ENCODE peak calls at places on chromosome 9, in ten cellular contexts. One of them, this sample, is unnamed.
A peak's percentile ranks its signal among the peaks of the same experiment; 100 is the strongest.

GRCh38 chr9:16344343-16344742 is 526.1 kb downstream of the BNC2 start:
- DNase-seq in uterus: peak; percentile 42
- DNase-seq in fibroblast of mammary gland: peak; percentile 98
- DNase-seq in adrenal gland: peak; percentile 47
- DNase-seq in endothelial cell: no peak
- DNase-seq in dorsolateral prefrontal cortex: no peak
- DNase-seq in heart left ventricle: no peak
- DNase-seq in mesothelial cell of epicardium: no peak
- DNase-seq in AG04450: peak; percentile 33
- DNase-seq in spleen: no peak
- DNase-seq in this sample: no peak

GRCh38 chr9:36854751-36855150 is 179.3 kb downstream of the PAX5 start:
- DNase-seq in uterus: no peak
- DNase-seq in fibroblast of mammary gland: no peak
- DNase-seq in adrenal gland: no peak
- DNase-seq in endothelial cell: no peak
- DNase-seq in dorsolateral prefrontal cortex: no peak
- DNase-seq in heart left ventricle: no peak
- DNase-seq in mesothelial cell of epicardium: no peak
- DNase-seq in AG04450: no peak
- DNase-seq in spleen: no peak
- DNase-seq in this sample: no peak

GRCh38 chr9:80707120-80707519 is 982.2 kb downstream of the TLE1 start:
- DNase-seq in uterus: no peak
- DNase-seq in fibroblast of mammary gland: peak; percentile 76
- DNase-seq in adrenal gland: no peak
- DNase-seq in endothelial cell: no peak
- DNase-seq in dorsolateral prefrontal cortex: no peak
- DNase-seq in heart left ventricle: no peak
- DNase-seq in mesothelial cell of epicardium: no peak
- DNase-seq in AG04450: no peak
- DNase-seq in spleen: no peak
- DNase-seq in this sample: no peak

GRCh38 chr9:110996436-110997224 is 41.6 kb downstream of the LPAR1 start:
- DNase-seq in uterus: peak; percentile 29
- DNase-seq in fibroblast of mammary gland: peak; percentile 89
- DNase-seq in adrenal gland: peak; percentile 30
- DNase-seq in endothelial cell: no peak
- DNase-seq in dorsolateral prefrontal cortex: no peak
- DNase-seq in heart left ventricle: peak; percentile 51
- DNase-seq in mesothelial cell of epicardium: no peak
- DNase-seq in AG04450: peak; percentile 61
- DNase-seq in spleen: no peak
- DNase-seq in this sample: no peak

GRCh38 chr9:123358181-123358894 is 2.3 kb downstream of the CRB2 start:
- DNase-seq in uterus: no peak
- DNase-seq in fibroblast of mammary gland: no peak
- DNase-seq in adrenal gland: no peak
- DNase-seq in endothelial cell: no peak
- DNase-seq in dorsolateral prefrontal cortex: peak; percentile 70
- DNase-seq in heart left ventricle: no peak
- DNase-seq in mesothelial cell of epicardium: no peak
- DNase-seq in AG04450: no peak
- DNase-seq in spleen: no peak
- DNase-seq in this sample: no peak

GRCh38 chr9:76255781-76256455 is 138.3 kb downstream of the RFK start:
- DNase-seq in uterus: peak; percentile 72
- DNase-seq in fibroblast of mammary gland: peak; percentile 96
- DNase-seq in adrenal gland: peak; percentile 68
- DNase-seq in endothelial cell: no peak
- DNase-seq in dorsolateral prefrontal cortex: no peak
- DNase-seq in heart left ventricle: peak; percentile 78
- DNase-seq in mesothelial cell of epicardium: no peak
- DNase-seq in AG04450: peak; percentile 91
- DNase-seq in spleen: no peak
- DNase-seq in this sample: no peak

GRCh38 chr9:89175739-89176360 is 2.8 kb downstream of the SHC3 start:
- DNase-seq in uterus: no peak
- DNase-seq in fibroblast of mammary gland: peak; percentile 59
- DNase-seq in adrenal gland: no peak
- DNase-seq in endothelial cell: no peak
- DNase-seq in dorsolateral prefrontal cortex: no peak
- DNase-seq in heart left ventricle: no peak
- DNase-seq in mesothelial cell of epicardium: no peak
- DNase-seq in AG04450: no peak
- DNase-seq in spleen: no peak
- DNase-seq in this sample: no peak

GRCh38 chr9:132877447-132877817 is 652 bp downstream of the AK8 start:
- DNase-seq in uterus: no peak
- DNase-seq in fibroblast of mammary gland: no peak
- DNase-seq in adrenal gland: no peak
- DNase-seq in endothelial cell: no peak
- DNase-seq in dorsolateral prefrontal cortex: no peak
- DNase-seq in heart left ventricle: no peak
- DNase-seq in mesothelial cell of epicardium: no peak
- DNase-seq in AG04450: no peak
- DNase-seq in spleen: no peak
- DNase-seq in this sample: no peak

GRCh38 chr9:130042931-130043653 is at the start of gene FNBP1:
- DNase-seq in uterus: peak; percentile 83
- DNase-seq in fibroblast of mammary gland: peak; percentile 68
- DNase-seq in adrenal gland: peak; percentile 82
- DNase-seq in endothelial cell: peak; percentile 85
- DNase-seq in dorsolateral prefrontal cortex: peak; percentile 67
- DNase-seq in heart left ventricle: peak; percentile 87
- DNase-seq in mesothelial cell of epicardium: peak; percentile 83
- DNase-seq in AG04450: peak; percentile 30
- DNase-seq in spleen: peak; percentile 95
- DNase-seq in this sample: peak; percentile 92

GRCh38 chr9:130041648-130042405 is 1.2 kb downstream of the FNBP1 start:
- DNase-seq in uterus: peak; percentile 27
- DNase-seq in fibroblast of mammary gland: no peak
- DNase-seq in adrenal gland: peak; percentile 31
- DNase-seq in endothelial cell: peak; percentile 44
- DNase-seq in dorsolateral prefrontal cortex: no peak
- DNase-seq in heart left ventricle: no peak
- DNase-seq in mesothelial cell of epicardium: peak; percentile 64
- DNase-seq in AG04450: no peak
- DNase-seq in spleen: peak; percentile 82
- DNase-seq in this sample: no peak

GRCh38 chr9:130040901-130041647 is 1.9 kb downstream of the FNBP1 start:
- DNase-seq in uterus: no peak
- DNase-seq in fibroblast of mammary gland: no peak
- DNase-seq in adrenal gland: no peak
- DNase-seq in endothelial cell: no peak
- DNase-seq in dorsolateral prefrontal cortex: no peak
- DNase-seq in heart left ventricle: no peak
- DNase-seq in mesothelial cell of epicardium: no peak
- DNase-seq in AG04450: no peak
- DNase-seq in spleen: no peak
- DNase-seq in this sample: no peak

GRCh38 chr9:130042406-130042930 is 521 bp downstream of the FNBP1 start:
- DNase-seq in uterus: peak; percentile 41
- DNase-seq in fibroblast of mammary gland: no peak
- DNase-seq in adrenal gland: peak; percentile 19
- DNase-seq in endothelial cell: peak; percentile 36
- DNase-seq in dorsolateral prefrontal cortex: no peak
- DNase-seq in heart left ventricle: peak; percentile 60
- DNase-seq in mesothelial cell of epicardium: peak; percentile 67
- DNase-seq in AG04450: no peak
- DNase-seq in spleen: peak; percentile 92
- DNase-seq in this sample: no peak

GRCh38 chr9:130039504-130040147 is 3.4 kb downstream of the FNBP1 start:
- DNase-seq in uterus: no peak
- DNase-seq in fibroblast of mammary gland: no peak
- DNase-seq in adrenal gland: no peak
- DNase-seq in endothelial cell: no peak
- DNase-seq in dorsolateral prefrontal cortex: no peak
- DNase-seq in heart left ventricle: no peak
- DNase-seq in mesothelial cell of epicardium: no peak
- DNase-seq in AG04450: no peak
- DNase-seq in spleen: no peak
- DNase-seq in this sample: no peak
- TF ChIP-seq CTCF in uterus: no peak
- TF ChIP-seq CTCF in fibroblast of mammary gland: peak; percentile 11
- TF ChIP-seq CTCF in adrenal gland: no peak
- TF ChIP-seq CTCF in endothelial cell: no peak
- TF ChIP-seq CTCF in dorsolateral prefrontal cortex: no peak
- TF ChIP-seq CTCF in heart left ventricle: no peak
- TF ChIP-seq CTCF in mesothelial cell of epicardium: no peak
- TF ChIP-seq CTCF in AG04450: no peak
- TF ChIP-seq CTCF in spleen: no peak
- TF ChIP-seq CTCF in this sample: no peak

DNA sequence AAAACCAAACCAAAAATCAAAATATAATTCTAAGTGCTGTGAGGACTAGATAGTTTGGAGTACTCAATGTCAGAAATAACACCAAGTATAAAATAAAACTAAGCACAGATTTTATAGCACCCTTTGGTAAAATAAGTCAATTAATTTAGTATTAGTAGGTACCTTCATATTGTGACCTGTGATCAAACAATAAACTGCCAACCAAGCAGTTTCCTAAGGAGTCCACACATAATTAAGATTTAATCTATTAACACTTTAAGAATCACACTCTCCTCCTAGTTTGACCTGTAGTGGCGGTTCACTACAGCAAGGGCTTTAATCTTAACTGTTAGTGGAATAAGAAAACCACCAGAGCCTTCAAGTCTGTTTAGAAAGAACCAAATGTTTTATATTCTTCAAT is 2.8 kb downstream of the HNRNPK start:
- DNase-seq in uterus: no peak
- DNase-seq in fibroblast of mammary gland: no peak
- DNase-seq in adrenal gland: no peak
- DNase-seq in endothelial cell: no peak
- DNase-seq in dorsolateral prefrontal cortex: no peak
- DNase-seq in heart left ventricle: no peak
- DNase-seq in mesothelial cell of epicardium: no peak
- DNase-seq in AG04450: no peak
- DNase-seq in spleen: no peak
- DNase-seq in this sample: no peak
- TF ChIP-seq CTCF in uterus: no peak
- TF ChIP-seq CTCF in fibroblast of mammary gland: no peak
- TF ChIP-seq CTCF in adrenal gland: no peak
- TF ChIP-seq CTCF in endothelial cell: no peak
- TF ChIP-seq CTCF in dorsolateral prefrontal cortex: no peak
- TF ChIP-seq CTCF in heart left ventricle: no peak
- TF ChIP-seq CTCF in mesothelial cell of epicardium: no peak
- TF ChIP-seq CTCF in AG04450: no peak
- TF ChIP-seq CTCF in spleen: no peak
- TF ChIP-seq CTCF in this sample: no peak

GRCh38 chr9:289121-289520 is 74.5 kb downstream of the DOCK8 start:
- DNase-seq in uterus: no peak
- DNase-seq in fibroblast of mammary gland: no peak
- DNase-seq in adrenal gland: no peak
- DNase-seq in endothelial cell: no peak
- DNase-seq in dorsolateral prefrontal cortex: no peak
- DNase-seq in heart left ventricle: no peak
- DNase-seq in mesothelial cell of epicardium: no peak
- DNase-seq in AG04450: no peak
- DNase-seq in spleen: no peak
- DNase-seq in this sample: no peak

GRCh38 chr9:297104-297794 is 82.6 kb downstream of the DOCK8 start:
- DNase-seq in uterus: no peak
- DNase-seq in fibroblast of mammary gland: peak; percentile 14
- DNase-seq in adrenal gland: peak; percentile 62
- DNase-seq in endothelial cell: no peak
- DNase-seq in dorsolateral prefrontal cortex: no peak
- DNase-seq in heart left ventricle: peak; percentile 33
- DNase-seq in mesothelial cell of epicardium: no peak
- DNase-seq in AG04450: no peak
- DNase-seq in spleen: peak; percentile 82
- DNase-seq in this sample: peak; percentile 36

GRCh38 chr9:297795-298119 is 83.1 kb downstream of the DOCK8 start:
- DNase-seq in uterus: no peak
- DNase-seq in fibroblast of mammary gland: no peak
- DNase-seq in adrenal gland: no peak
- DNase-seq in endothelial cell: no peak
- DNase-seq in dorsolateral prefrontal cortex: no peak
- DNase-seq in heart left ventricle: no peak
- DNase-seq in mesothelial cell of epicardium: no peak
- DNase-seq in AG04450: no peak
- DNase-seq in spleen: no peak
- DNase-seq in this sample: no peak

DNA sequence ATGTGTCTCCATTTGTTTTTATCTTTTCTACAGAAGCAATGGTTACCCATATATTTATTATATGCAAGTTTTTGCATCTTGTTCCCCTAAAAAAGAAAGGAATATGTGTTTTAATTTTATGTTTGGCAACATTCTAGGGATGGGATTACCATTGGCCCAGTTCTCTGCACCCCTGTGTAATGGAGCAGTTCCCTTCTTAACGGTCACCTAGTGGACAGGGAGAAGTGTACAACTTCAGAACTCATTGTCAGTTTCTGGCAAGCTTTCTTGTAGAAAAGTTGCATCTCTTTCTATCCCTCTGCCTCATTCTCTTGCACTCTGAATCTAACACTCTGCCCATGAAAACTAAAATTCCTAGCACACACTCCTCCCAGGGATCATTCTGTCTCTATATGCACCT is 78.2 kb downstream of the DOCK8 start:
- DNase-seq in uterus: no peak
- DNase-seq in fibroblast of mammary gland: no peak
- DNase-seq in adrenal gland: no peak
- DNase-seq in endothelial cell: no peak
- DNase-seq in dorsolateral prefrontal cortex: no peak
- DNase-seq in heart left ventricle: no peak
- DNase-seq in mesothelial cell of epicardium: no peak
- DNase-seq in AG04450: no peak
- DNase-seq in spleen: no peak
- DNase-seq in this sample: no peak
- TF ChIP-seq CTCF in uterus: no peak
- TF ChIP-seq CTCF in fibroblast of mammary gland: no peak
- TF ChIP-seq CTCF in adrenal gland: no peak
- TF ChIP-seq CTCF in endothelial cell: no peak
- TF ChIP-seq CTCF in dorsolateral prefrontal cortex: no peak
- TF ChIP-seq CTCF in heart left ventricle: no peak
- TF ChIP-seq CTCF in mesothelial cell of epicardium: no peak
- TF ChIP-seq CTCF in AG04450: no peak
- TF ChIP-seq CTCF in spleen: no peak
- TF ChIP-seq CTCF in this sample: no peak

DNA sequence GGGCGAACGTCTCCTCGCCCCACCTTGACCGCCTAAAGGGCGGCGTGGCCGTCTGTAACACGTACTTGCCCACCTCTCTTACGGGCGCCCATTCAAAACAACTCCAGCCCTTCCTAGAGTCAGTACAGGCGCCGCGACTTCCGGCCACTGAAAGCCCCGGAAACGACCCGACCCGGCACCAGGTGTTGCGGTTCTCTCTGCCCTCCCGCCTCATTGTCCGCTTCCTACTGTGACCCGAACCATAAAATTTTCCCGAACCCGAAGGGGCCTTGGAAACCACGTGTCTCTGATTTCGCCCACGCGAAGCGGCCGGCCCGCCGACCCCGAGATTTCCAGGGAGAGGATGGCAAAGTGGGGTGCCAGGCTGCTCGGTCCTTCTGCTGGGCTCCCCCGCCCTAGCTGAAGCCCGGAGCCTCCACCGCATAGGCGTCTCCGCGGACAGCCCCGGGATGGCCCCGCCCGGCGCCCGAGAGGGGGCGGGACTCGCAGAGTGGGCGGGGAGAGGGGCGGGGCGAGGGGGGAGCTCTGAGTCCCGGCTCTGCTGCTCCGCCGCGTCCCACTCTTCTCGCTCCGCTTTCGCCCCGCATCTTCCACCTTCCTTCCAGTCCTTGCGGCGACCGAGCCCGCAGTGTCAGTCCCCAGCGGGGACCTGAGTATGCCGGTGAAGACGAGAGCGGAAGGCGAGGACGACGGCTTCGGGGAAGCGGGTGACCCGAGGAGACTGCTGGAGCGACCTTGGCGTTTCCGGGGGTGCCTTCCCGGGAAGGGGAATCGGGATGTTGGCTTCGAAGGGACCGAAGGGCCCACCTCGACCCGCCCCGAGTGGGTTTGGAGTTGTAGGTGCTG is 684 bp upstream of the PTGES2 start:
- DNase-seq in uterus: peak; percentile 83
- DNase-seq in fibroblast of mammary gland: peak; percentile 88
- DNase-seq in adrenal gland: peak; percentile 83
- DNase-seq in endothelial cell: peak; percentile 86
- DNase-seq in dorsolateral prefrontal cortex: peak; percentile 78
- DNase-seq in heart left ventricle: peak; percentile 89
- DNase-seq in mesothelial cell of epicardium: peak; percentile 86
- DNase-seq in AG04450: peak; percentile 77
- DNase-seq in spleen: peak; percentile 96
- DNase-seq in this sample: peak; percentile 92
- TF ChIP-seq CTCF in uterus: no peak
- TF ChIP-seq CTCF in fibroblast of mammary gland: no peak
- TF ChIP-seq CTCF in adrenal gland: no peak
- TF ChIP-seq CTCF in endothelial cell: no peak
- TF ChIP-seq CTCF in dorsolateral prefrontal cortex: no peak
- TF ChIP-seq CTCF in heart left ventricle: no peak
- TF ChIP-seq CTCF in mesothelial cell of epicardium: no peak
- TF ChIP-seq CTCF in AG04450: no peak
- TF ChIP-seq CTCF in spleen: no peak
- TF ChIP-seq CTCF in this sample: no peak

This sample was measured in GM13976.